ENCODE peak calls at places on chromosomes 6 and 20, in six cellular contexts. A is WTC11; S is anterior cingulate cortex; L is NAMALWA; V is effector CD4-positive, alpha-beta T cell; F is germinal center. M is an unnamed sample.

GRCh38 chr6:46648869-46649488 is 3.6 kb downstream of the CYP39A1 start:
- DNase-seq in A (no peak), S (no peak), L (no peak), V (no peak), F (no peak), M (no peak)

GRCh38 chr6:150058231-150058792 is 10.6 kb downstream of the ULBP3 start:
- DNase-seq in A (no peak), S (no peak), L (no peak), V (no peak), F (no peak), M (no peak)

GRCh38 chr20:2470051-2470431 is 548 bp downstream of the SNRPB start:
- DNase-seq in A (no peak), S (no peak), L (peak; percentile 80), V (peak; percentile 48), F (peak; percentile 78), M (peak; percentile 50)

GRCh38 chr6:124028117-124028516 is 224.5 kb downstream of the NKAIN2 start:
- DNase-seq in A (no peak), S (no peak), L (no peak), V (no peak), F (no peak), M (no peak)

GRCh38 chr6:157860505-157860991 is 37.5 kb downstream of the SNX9 start:
- DNase-seq in A (no peak), S (no peak), L (no peak), V (no peak), F (no peak), M (no peak)

GRCh38 chr20:11952621-11953020 is 34.9 kb downstream of the BTBD3 start:
- DNase-seq in A (no peak), S (no peak), L (no peak), V (no peak), F (no peak), M (no peak)

GRCh38 chr6:12345694-12346058 is 55.5 kb downstream of the EDN1 start:
- DNase-seq in A (no peak), S (no peak), L (no peak), V (no peak), F (no peak), M (no peak)

GRCh38 chr6:17504005-17504404 is 96.1 kb upstream of the FAM8A1 start:
- DNase-seq in A (no peak), S (no peak), L (no peak), V (no peak), F (no peak), M (no peak)

GRCh38 chr20:31454374-31454773 is 13.9 kb downstream of the DEFB123 start:
- DNase-seq in A (no peak), S (no peak), L (no peak), V (no peak), F (no peak), M (no peak)

GRCh38 chr6:42367353-42368011 is 84.2 kb downstream of the TRERF1 start:
- DNase-seq in A (no peak), S (no peak), L (peak; percentile 71), V (no peak), F (peak; percentile 85), M (no peak)

GRCh38 chr6:43229803-43230239 is 540 bp upstream of the DNPH1 start:
- DNase-seq in A (no peak), S (no peak), L (no peak), V (no peak), F (no peak), M (no peak)

GRCh38 chr6:5302995-5303622 is 41.8 kb downstream of the FARS2 start:
- DNase-seq in A (peak; percentile 71), S (no peak), L (peak; percentile 60), V (peak; percentile 43), F (peak; percentile 80), M (peak; percentile 34)

GRCh38 chr6:17905611-17906592 is 81.5 kb downstream of the KIF13A start:
- DNase-seq in A (no peak), S (no peak), L (no peak), V (no peak), F (no peak), M (no peak)

GRCh38 chr6:147930743-147931142 is 411.9 kb upstream of the SASH1 start:
- DNase-seq in A (no peak), S (no peak), L (no peak), V (no peak), F (no peak), M (no peak)

GRCh38 chr20:31549513-31549880 is 35.3 kb downstream of the HM13 start:
- DNase-seq in A (no peak), S (no peak), L (no peak), V (no peak), F (no peak), M (no peak)

GRCh38 chr20:16749573-16749972 is 1.4 kb downstream of the OTOR start:
- DNase-seq in A (peak; percentile 60), S (no peak), L (no peak), V (no peak), F (no peak), M (no peak)

GRCh38 chr20:5621305-5621704 is 128.9 kb upstream of the SHLD1 start:
- DNase-seq in A (no peak), S (peak; percentile 16), L (no peak), V (no peak), F (no peak), M (no peak)

GRCh38 chr6:6348251-6348650 is 27.8 kb upstream of the F13A1 start:
- DNase-seq in A (no peak), S (no peak), L (no peak), V (no peak), F (no peak), M (no peak)

GRCh38 chr6:31186052-31186734 is 15.7 kb upstream of the POU5F1 start:
- DNase-seq in A (no peak), S (no peak), L (no peak), V (no peak), F (no peak), M (no peak)

M was measured in stimulated activated naive B cell treated with anti-CD40 and anti-IgM and Interleukin-4, amounts not matched to agents 10 μg/mL and 1 μg/mL and 100 μg/mL, for 72 hours.